ENCODE peak calls at places on chromosomes 7 and 10, in eight cellular contexts. One of them, this sample, is unnamed.

GRCh38 chr7:78326870-78327269 is 528.3 kb downstream of the PHTF2 start:
- DNase-seq in amygdala: no peak
- DNase-seq in colonic mucosa: no peak
- DNase-seq in EL: peak
- DNase-seq in IMR-90: peak
- DNase-seq in activated CD4-positive, alpha-beta T cell treated with anti-CD3 and anti-CD28 coated beads for 1 hour: no peak
- DNase-seq in Peyer's patch: no peak
- DNase-seq in GM19239: no peak
- DNase-seq in this sample: no peak

GRCh38 chr7:28002638-28003037 is 178.0 kb downstream of the JAZF1 start:
- DNase-seq in amygdala: no peak
- DNase-seq in colonic mucosa: no peak
- DNase-seq in EL: peak
- DNase-seq in IMR-90: peak
- DNase-seq in activated CD4-positive, alpha-beta T cell treated with anti-CD3 and anti-CD28 coated beads for 1 hour: no peak
- DNase-seq in Peyer's patch: no peak
- DNase-seq in GM19239: no peak
- DNase-seq in this sample: no peak

GRCh38 chr7:27176343-27176731 is 2.2 kb upstream of the HOXA10 start:
- DNase-seq in amygdala: no peak
- DNase-seq in colonic mucosa: no peak
- DNase-seq in EL: peak
- DNase-seq in IMR-90: no peak
- DNase-seq in activated CD4-positive, alpha-beta T cell treated with anti-CD3 and anti-CD28 coated beads for 1 hour: no peak
- DNase-seq in Peyer's patch: peak
- DNase-seq in GM19239: no peak
- DNase-seq in this sample: no peak

GRCh38 chr10:79112898-79113431 is 44.2 kb downstream of the ZMIZ1 start:
- DNase-seq in amygdala: no peak
- DNase-seq in colonic mucosa: no peak
- DNase-seq in EL: peak
- DNase-seq in IMR-90: peak
- DNase-seq in activated CD4-positive, alpha-beta T cell treated with anti-CD3 and anti-CD28 coated beads for 1 hour: no peak
- DNase-seq in Peyer's patch: no peak
- DNase-seq in GM19239: no peak
- DNase-seq in this sample: no peak

GRCh38 chr7:131633342-131633843 is 77.0 kb upstream of the PODXL start:
- DNase-seq in amygdala: no peak
- DNase-seq in colonic mucosa: no peak
- DNase-seq in EL: peak
- DNase-seq in IMR-90: peak
- DNase-seq in activated CD4-positive, alpha-beta T cell treated with anti-CD3 and anti-CD28 coated beads for 1 hour: no peak
- DNase-seq in Peyer's patch: no peak
- DNase-seq in GM19239: no peak
- DNase-seq in this sample: no peak

GRCh38 chr7:82810558-82811259 is 352.0 kb downstream of the PCLO start:
- DNase-seq in amygdala: no peak
- DNase-seq in colonic mucosa: no peak
- DNase-seq in EL: peak
- DNase-seq in IMR-90: peak
- DNase-seq in activated CD4-positive, alpha-beta T cell treated with anti-CD3 and anti-CD28 coated beads for 1 hour: no peak
- DNase-seq in Peyer's patch: peak
- DNase-seq in GM19239: no peak
- DNase-seq in this sample: no peak

GRCh38 chr7:152970481-152970880 is 210.9 kb downstream of the ACTR3B start:
- DNase-seq in amygdala: no peak
- DNase-seq in colonic mucosa: no peak
- DNase-seq in EL: no peak
- DNase-seq in IMR-90: no peak
- DNase-seq in activated CD4-positive, alpha-beta T cell treated with anti-CD3 and anti-CD28 coated beads for 1 hour: no peak
- DNase-seq in Peyer's patch: no peak
- DNase-seq in GM19239: no peak
- DNase-seq in this sample: no peak

GRCh38 chr10:120477723-120478270 is 20.8 kb downstream of the PLPP4 start:
- DNase-seq in amygdala: no peak
- DNase-seq in colonic mucosa: no peak
- DNase-seq in EL: peak
- DNase-seq in IMR-90: no peak
- DNase-seq in activated CD4-positive, alpha-beta T cell treated with anti-CD3 and anti-CD28 coated beads for 1 hour: no peak
- DNase-seq in Peyer's patch: no peak
- DNase-seq in GM19239: no peak
- DNase-seq in this sample: no peak

GRCh38 chr7:140541513-140542192 is 62.3 kb upstream of the MKRN1 start:
- DNase-seq in amygdala: no peak
- DNase-seq in colonic mucosa: peak
- DNase-seq in EL: peak
- DNase-seq in IMR-90: peak
- DNase-seq in activated CD4-positive, alpha-beta T cell treated with anti-CD3 and anti-CD28 coated beads for 1 hour: no peak
- DNase-seq in Peyer's patch: peak
- DNase-seq in GM19239: no peak
- DNase-seq in this sample: no peak

GRCh38 chr10:113528876-113529275 is 24.0 kb upstream of the HABP2 start:
- DNase-seq in amygdala: no peak
- DNase-seq in colonic mucosa: no peak
- DNase-seq in EL: no peak
- DNase-seq in IMR-90: no peak
- DNase-seq in activated CD4-positive, alpha-beta T cell treated with anti-CD3 and anti-CD28 coated beads for 1 hour: no peak
- DNase-seq in Peyer's patch: peak
- DNase-seq in GM19239: no peak
- DNase-seq in this sample: no peak

GRCh38 chr10:5566606-5567005 is 41.8 kb downstream of the CALML3 start:
- DNase-seq in amygdala: no peak
- DNase-seq in colonic mucosa: no peak
- DNase-seq in EL: no peak
- DNase-seq in IMR-90: peak
- DNase-seq in activated CD4-positive, alpha-beta T cell treated with anti-CD3 and anti-CD28 coated beads for 1 hour: no peak
- DNase-seq in Peyer's patch: peak
- DNase-seq in GM19239: no peak
- DNase-seq in this sample: no peak

GRCh38 chr10:71589617-71590551 is 129.7 kb downstream of the C10orf105 start:
- DNase-seq in amygdala: no peak
- DNase-seq in colonic mucosa: no peak
- DNase-seq in EL: no peak
- DNase-seq in IMR-90: no peak
- DNase-seq in activated CD4-positive, alpha-beta T cell treated with anti-CD3 and anti-CD28 coated beads for 1 hour: no peak
- DNase-seq in Peyer's patch: no peak
- DNase-seq in GM19239: no peak
- DNase-seq in this sample: no peak

GRCh38 chr10:49751636-49752510 is 10.2 kb downstream of the OGDHL start:
- DNase-seq in amygdala: no peak
- DNase-seq in colonic mucosa: no peak
- DNase-seq in EL: no peak
- DNase-seq in IMR-90: no peak
- DNase-seq in activated CD4-positive, alpha-beta T cell treated with anti-CD3 and anti-CD28 coated beads for 1 hour: no peak
- DNase-seq in Peyer's patch: no peak
- DNase-seq in GM19239: no peak
- DNase-seq in this sample: no peak

GRCh38 chr7:72272479-72272878 is 139.7 kb downstream of the CALN1 start:
- DNase-seq in amygdala: no peak
- DNase-seq in colonic mucosa: no peak
- DNase-seq in EL: no peak
- DNase-seq in IMR-90: no peak
- DNase-seq in activated CD4-positive, alpha-beta T cell treated with anti-CD3 and anti-CD28 coated beads for 1 hour: no peak
- DNase-seq in Peyer's patch: no peak
- DNase-seq in GM19239: no peak
- DNase-seq in this sample: no peak

GRCh38 chr7:134284952-134285351 is 31.8 kb downstream of the SLC35B4 start:
- DNase-seq in amygdala: no peak
- DNase-seq in colonic mucosa: no peak
- DNase-seq in EL: no peak
- DNase-seq in IMR-90: no peak
- DNase-seq in activated CD4-positive, alpha-beta T cell treated with anti-CD3 and anti-CD28 coated beads for 1 hour: no peak
- DNase-seq in Peyer's patch: no peak
- DNase-seq in GM19239: no peak
- DNase-seq in this sample: no peak

GRCh38 chr10:76255241-76255640 is 823.8 kb downstream of the LRMDA start:
- DNase-seq in amygdala: no peak
- DNase-seq in colonic mucosa: no peak
- DNase-seq in EL: no peak
- DNase-seq in IMR-90: no peak
- DNase-seq in activated CD4-positive, alpha-beta T cell treated with anti-CD3 and anti-CD28 coated beads for 1 hour: no peak
- DNase-seq in Peyer's patch: no peak
- DNase-seq in GM19239: no peak
- DNase-seq in this sample: no peak

GRCh38 chr7:138835087-138835486 is 37.1 kb upstream of the ATP6V0A4 start:
- DNase-seq in amygdala: no peak
- DNase-seq in colonic mucosa: no peak
- DNase-seq in EL: no peak
- DNase-seq in IMR-90: no peak
- DNase-seq in activated CD4-positive, alpha-beta T cell treated with anti-CD3 and anti-CD28 coated beads for 1 hour: no peak
- DNase-seq in Peyer's patch: no peak
- DNase-seq in GM19239: no peak
- DNase-seq in this sample: no peak

This sample was measured in activated B cell treated with CpG ODN at 0.5 μM for 24 hours.